ENCODE peak calls at places on chromosomes 16 and 17, in ten cellular contexts. O is adipocyte, F is AG09319, K is ACHN, U is head of caudate nucleus, H is left ventricle myocardium superior, E is LHCN-M2, S is cardiac muscle cell, C is non-pigmented ciliary epithelial cell, Z is heart left ventricle. J is an unnamed sample.

GRCh38 chr16:28100810-28101532 is 37.5 kb upstream of the GSG1L start:
- DNase-seq in O (no peak), F (no peak), K (no peak), U (no peak), H (no peak), E (no peak), S (no peak), C (no peak), Z (no peak), J (no peak)

GRCh38 chr16:16062023-16062932 is 112.9 kb downstream of the ABCC1 start:
- DNase-seq in O (no peak), F (no peak), K (no peak), U (peak), H (peak), E (no peak), S (peak), C (no peak), Z (no peak), J (no peak)

GRCh38 chr16:58421029-58421428 is 28.8 kb downstream of the GINS3 start:
- DNase-seq in O (no peak), F (no peak), K (no peak), U (peak), H (no peak), E (no peak), S (no peak), C (no peak), Z (no peak), J (no peak)

GRCh38 chr17:48546187-48546923 is 1.4 kb upstream of the HOXB2 start:
- DNase-seq in O (no peak), F (no peak), K (no peak), U (no peak), H (no peak), E (peak), S (peak), C (no peak), Z (no peak), J (peak)

GRCh38 chr16:15650698-15651161 is 685 bp downstream of the NDE1 start:
- DNase-seq in O (peak), F (no peak), K (peak), U (no peak), H (no peak), E (peak), S (peak), C (no peak), Z (peak), J (peak)

GRCh38 chr16:13359835-13360234 is 458.4 kb downstream of the SHISA9 start:
- DNase-seq in O (no peak), F (no peak), K (no peak), U (no peak), H (no peak), E (no peak), S (no peak), C (no peak), Z (no peak), J (no peak)

GRCh38 chr16:86752582-86753175 is 174.3 kb downstream of the FOXL1 start:
- DNase-seq in O (no peak), F (no peak), K (no peak), U (no peak), H (no peak), E (no peak), S (peak), C (no peak), Z (no peak), J (no peak)

GRCh38 chr17:76492989-76493501 is 8.2 kb downstream of the RHBDF2 start:
- DNase-seq in O (peak), F (no peak), K (no peak), U (peak), H (peak), E (peak), S (peak), C (peak), Z (peak), J (no peak)

GRCh38 chr17:72187544-72187943 is 66.7 kb downstream of the SOX9 start:
- DNase-seq in O (no peak), F (no peak), K (no peak), U (no peak), H (peak), E (peak), S (peak), C (no peak), Z (peak), J (peak)

GRCh38 chr17:40371261-40371929 is 6.9 kb upstream of the GJD3 start:
- DNase-seq in O (no peak), F (no peak), K (no peak), U (no peak), H (no peak), E (no peak), S (no peak), C (no peak), Z (no peak), J (peak)

GRCh38 chr17:19645608-19646250 is 2.8 kb upstream of the ALDH3A2 start:
- DNase-seq in O (no peak), F (no peak), K (peak), U (peak), H (peak), E (peak), S (peak), C (no peak), Z (no peak), J (no peak)

GRCh38 chr17:77327181-77327565 is 186.4 kb downstream of the SEC14L1 start:
- DNase-seq in O (no peak), F (no peak), K (no peak), U (no peak), H (no peak), E (no peak), S (no peak), C (no peak), Z (peak), J (no peak)

GRCh38 chr17:51258756-51259573 is 884 bp downstream of the MBTD1 start:
- DNase-seq in O (peak), F (no peak), K (peak), U (no peak), H (no peak), E (no peak), S (peak), C (no peak), Z (peak), J (peak)

GRCh38 chr17:69057280-69057679 is 3.4 kb downstream of the ABCA9 start:
- DNase-seq in O (no peak), F (no peak), K (no peak), U (no peak), H (no peak), E (no peak), S (no peak), C (no peak), Z (no peak), J (no peak)

GRCh38 chr17:79593636-79594035 is 17.2 kb downstream of the RBFOX3 start:
- DNase-seq in O (no peak), F (no peak), K (no peak), U (no peak), H (no peak), E (no peak), S (no peak), C (no peak), Z (no peak), J (no peak)

GRCh38 chr17:72030067-72030899 is 90.5 kb upstream of the SOX9 start:
- DNase-seq in O (peak), F (peak), K (peak), U (peak), H (peak), E (peak), S (peak), C (no peak), Z (peak), J (no peak)

GRCh38 chr17:75722076-75722475 is 817 bp downstream of the ITGB4 start:
- DNase-seq in O (no peak), F (no peak), K (no peak), U (peak), H (no peak), E (no peak), S (no peak), C (no peak), Z (no peak), J (no peak)

GRCh38 chr16:54957403-54957802 is 26.7 kb downstream of the IRX5 start:
- DNase-seq in O (peak), F (no peak), K (peak), U (no peak), H (no peak), E (no peak), S (peak), C (no peak), Z (no peak), J (peak)

GRCh38 chr17:16258916-16259315 is 41.9 kb downstream of the PIGL start:
- DNase-seq in O (peak), F (no peak), K (no peak), U (no peak), H (no peak), E (peak), S (peak), C (no peak), Z (no peak), J (no peak)

GRCh38 chr16:48383877-48384304 is 1.3 kb downstream of the SIAH1 start:
- DNase-seq in O (no peak), F (no peak), K (peak), U (no peak), H (no peak), E (peak), S (no peak), C (no peak), Z (no peak), J (no peak)

J was measured in NCI-H345.